ENCODE peak calls at places on chromosome 3, in eight cellular contexts. U, R, T, V, I, F, W and L are unnamed samples.

GRCh38 chr3:191566469-191566868 is 105.5 kb downstream of the PYDC2 start:
- DNase-seq in T (no peak), W (no peak), F (peak), R (no peak), I (no peak), V (no peak), U (no peak), L (no peak)

GRCh38 chr3:145807990-145808389 is 353.0 kb downstream of the PLOD2 start:
- DNase-seq in F (peak), I (peak), U (peak), T (no peak), V (peak), W (peak), R (no peak), L (no peak)

GRCh38 chr3:45259144-45259543 is 33.1 kb upstream of the TMEM158 start:
- DNase-seq in V (no peak), W (no peak), R (no peak), I (no peak), F (no peak), T (no peak), U (no peak), L (no peak)

GRCh38 chr3:38007754-38008090 is 17.1 kb downstream of the VILL start:
- DNase-seq in R (no peak), W (no peak), V (no peak), I (no peak), U (no peak), T (no peak), F (no peak), L (no peak)

GRCh38 chr3:49717539-49718418 is 1.7 kb downstream of the AMIGO3 start:
- DNase-seq in V (no peak), T (peak), F (no peak), I (no peak), W (no peak), R (no peak), U (no peak), L (no peak)

GRCh38 chr3:31247850-31248618 is 284.7 kb upstream of the STT3B start:
- DNase-seq in U (peak), T (no peak), W (no peak), V (no peak), R (peak), I (no peak), F (peak), L (no peak)

GRCh38 chr3:12891985-12892839 is 50.8 kb upstream of the RPL32 start:
- DNase-seq in F (peak), I (peak), V (peak), T (peak), W (peak), R (peak), U (peak), L (no peak)

GRCh38 chr3:55619186-55619808 is 132.2 kb upstream of the WNT5A start:
- DNase-seq in W (no peak), R (no peak), F (no peak), I (no peak), T (no peak), U (no peak), V (no peak), L (no peak)

GRCh38 chr3:197186887-197187588 is 111.4 kb downstream of the DLG1 start:
- DNase-seq in R (peak), T (no peak), W (peak), I (peak), U (peak), V (peak), F (peak), L (no peak)
- TF ChIP-seq CTCF in R (peak), T (peak), W (peak), I (peak), U (peak), V (peak), F (peak), L (peak)

DNA sequence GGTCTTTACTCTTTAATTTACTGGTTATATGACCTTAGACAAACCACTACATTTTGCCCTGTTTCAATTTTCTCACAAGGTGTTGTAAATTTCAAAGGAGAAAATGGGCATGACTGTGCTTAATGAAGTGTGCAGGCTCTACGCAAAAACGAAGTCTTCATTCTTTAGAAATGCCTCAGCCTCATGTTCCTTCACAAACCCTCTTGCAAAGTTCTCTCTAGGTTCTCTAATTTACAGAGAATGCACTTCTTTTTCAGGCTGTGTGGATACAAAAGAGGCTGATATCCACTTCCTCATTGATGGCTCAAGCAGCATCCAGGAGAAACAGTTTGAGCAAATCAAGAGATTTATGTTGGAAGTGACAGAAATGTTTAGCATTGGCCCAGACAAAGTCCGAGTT is 39.1 kb downstream of the COL6A5 start:
- DNase-seq in R (no peak), W (no peak), I (no peak), F (no peak), V (no peak), T (no peak), U (no peak), L (no peak)
- TF ChIP-seq CTCF in R (no peak), W (no peak), I (no peak), F (no peak), V (no peak), T (no peak), U (no peak), L (no peak)

DNA sequence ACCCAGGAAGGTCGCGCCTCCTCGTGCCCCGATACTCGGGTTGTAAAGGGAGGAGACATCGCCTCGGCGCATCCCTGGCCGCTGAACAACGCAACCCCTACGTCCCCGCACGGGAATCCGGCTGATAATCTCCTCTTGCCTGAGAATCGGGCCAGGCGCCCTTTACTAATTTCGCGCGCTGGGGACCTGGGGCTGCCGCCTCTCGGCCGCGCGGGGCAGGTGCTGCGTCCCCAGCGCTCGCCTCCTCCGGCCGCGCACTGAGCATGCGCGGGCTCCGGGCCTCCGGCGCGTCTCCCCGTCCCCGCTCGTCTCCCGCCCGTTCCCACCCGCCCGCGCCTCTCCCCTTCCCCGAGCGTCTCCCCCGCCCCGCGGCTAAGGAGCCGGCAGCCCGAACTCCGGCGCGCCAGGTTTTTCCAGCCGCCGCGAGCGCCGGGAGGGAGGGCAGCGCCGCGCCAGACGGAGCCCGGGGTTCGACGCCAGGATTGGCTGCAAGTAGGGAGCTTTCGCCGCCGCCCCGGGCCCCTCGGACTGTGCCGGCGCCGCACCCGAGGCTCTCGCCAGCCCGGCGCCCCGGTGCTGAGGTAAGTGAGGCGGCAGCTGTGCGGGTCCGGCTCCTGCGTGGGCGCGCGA is at the start of gene CNTN4:
- DNase-seq in W (peak), U (no peak), F (no peak), R (no peak), I (peak), T (peak), V (peak), L (no peak)
- TF ChIP-seq CTCF in W (no peak), U (no peak), F (no peak), R (no peak), I (no peak), T (peak), V (no peak), L (no peak)

GRCh38 chr3:134378384-134378783 is 4.1 kb upstream of the AMOTL2 start:
- DNase-seq in U (peak), R (peak), F (no peak), I (peak), V (peak), W (peak), T (no peak), L (no peak)
- TF ChIP-seq CTCF in U (peak), R (peak), F (peak), I (peak), V (peak), W (peak), T (peak), L (no peak)

DNA sequence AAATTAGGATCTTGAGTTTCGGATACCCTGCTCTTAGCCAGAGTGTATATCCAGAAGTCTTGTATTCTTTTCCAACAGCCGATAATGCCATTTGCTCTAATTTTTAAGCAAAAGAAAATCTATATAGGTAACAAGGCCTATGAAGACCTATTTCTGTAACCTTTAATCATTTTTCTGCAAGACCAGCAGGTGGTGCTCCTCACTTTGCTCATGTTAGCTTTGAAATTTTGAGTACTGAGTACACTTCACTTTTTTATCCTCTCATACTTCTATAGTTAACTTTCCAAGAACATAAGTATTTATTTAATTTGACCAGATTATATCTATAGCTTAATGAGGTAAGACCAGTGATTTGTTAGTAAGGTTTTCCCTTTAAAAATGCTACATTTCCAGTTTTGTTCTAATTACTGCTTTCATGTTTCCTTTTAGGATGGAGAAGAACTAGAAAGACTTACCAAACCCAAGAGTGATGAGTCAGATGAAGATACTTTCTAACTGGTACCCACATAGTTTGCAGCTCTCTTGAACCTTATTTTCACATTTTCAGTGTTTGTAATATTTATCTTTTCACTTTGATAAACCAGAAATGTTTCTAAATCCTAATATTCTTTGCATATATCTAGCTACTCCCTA is 20.5 kb downstream of the SLC35A5 start:
- DNase-seq in V (peak), T (no peak), U (peak), R (peak), W (peak), F (peak), I (peak), L (no peak)
- TF ChIP-seq CTCF in V (peak), T (peak), U (peak), R (peak), W (peak), F (peak), I (peak), L (peak)

GRCh38 chr3:60854762-60855161 is 396.5 kb downstream of the FHIT start:
- DNase-seq in R (no peak), W (no peak), V (no peak), U (no peak), F (no peak), T (no peak), I (no peak), L (no peak)

GRCh38 chr3:60856299-60857046 is 394.8 kb downstream of the FHIT start:
- DNase-seq in R (no peak), U (no peak), V (no peak), I (no peak), T (no peak), F (no peak), W (no peak), L (no peak)

GRCh38 chr3:60855250-60855649 is 396.0 kb downstream of the FHIT start:
- DNase-seq in T (no peak), U (no peak), R (no peak), F (no peak), W (no peak), I (no peak), V (no peak), L (no peak)
- TF ChIP-seq CTCF in T (no peak), U (no peak), R (no peak), F (no peak), W (no peak), I (no peak), V (no peak), L (no peak)

GRCh38 chr3:22898558-22898957 is 304.6 kb upstream of the UBE2E2 start:
- DNase-seq in I (no peak), F (no peak), R (no peak), T (no peak), U (no peak), W (no peak), V (no peak), L (no peak)

GRCh38 chr3:22900296-22900695 is 302.8 kb upstream of the UBE2E2 start:
- DNase-seq in W (no peak), I (no peak), R (no peak), F (no peak), U (no peak), T (no peak), V (no peak), L (no peak)

GRCh38 chr3:22899441-22899840 is 303.7 kb upstream of the UBE2E2 start:
- DNase-seq in T (no peak), U (no peak), R (no peak), W (no peak), F (no peak), I (no peak), V (no peak), L (no peak)

DNA sequence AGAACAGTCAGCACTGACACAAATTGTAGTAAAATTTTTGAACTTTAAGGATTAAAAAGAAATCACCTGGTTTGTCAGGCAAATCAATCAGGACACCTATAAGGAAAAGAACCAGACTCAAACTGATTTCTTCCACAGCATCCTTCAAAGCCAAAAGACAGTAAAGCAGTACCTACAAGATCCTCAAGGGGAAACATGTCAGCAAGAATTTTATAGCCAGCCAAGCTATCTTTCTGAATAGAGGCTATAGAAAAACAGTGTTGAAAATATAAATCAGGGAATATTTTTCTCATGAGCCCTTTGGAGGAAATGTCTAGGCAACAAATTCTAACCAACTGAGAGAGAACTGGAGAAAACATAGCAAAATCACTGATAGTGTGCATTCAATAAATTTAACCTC is 301.4 kb upstream of the UBE2E2 start:
- DNase-seq in T (no peak), I (no peak), V (no peak), R (no peak), W (no peak), U (no peak), F (no peak), L (no peak)
- TF ChIP-seq CTCF in T (no peak), I (no peak), V (no peak), R (no peak), W (no peak), U (peak), F (no peak), L (no peak)